ENCODE peak calls at places on chromosomes 11 and 22, in five cellular contexts. I is neuronal stem cell, N is body of pancreas, A is heart right ventricle, M is cardiac muscle cell. F is an unnamed sample.
A peak's percentile ranks its signal among the peaks of the same experiment; 100 is the strongest.

GRCh38 chr11:7030836-7031235 is 10.6 kb downstream of the NLRP14 start:
- DNase-seq in I (no peak), N (no peak), A (no peak), M (no peak), F (no peak)

GRCh38 chr11:2990617-2991476 is 1.3 kb downstream of the NAP1L4 start:
- DNase-seq in I (no peak), N (peak; percentile 31), A (no peak), M (no peak), F (no peak)

GRCh38 chr11:57901756-57902155 is 121.9 kb upstream of the OR9Q1 start:
- DNase-seq in I (no peak), N (no peak), A (no peak), M (no peak), F (no peak)

GRCh38 chr11:106399075-106399500 is 321.6 kb downstream of the AASDHPPT start:
- DNase-seq in I (no peak), N (peak; percentile 33), A (peak; percentile 9), M (peak; percentile 99), F (peak; percentile 51)

GRCh38 chr11:40885257-40885947 is 574.0 kb downstream of the LRRC4C start:
- DNase-seq in I (no peak), N (no peak), A (no peak), M (no peak), F (no peak)

GRCh38 chr22:24398409-24398808 is 29.0 kb upstream of the ADORA2A start:
- DNase-seq in I (no peak), N (no peak), A (no peak), M (no peak), F (no peak)

GRCh38 chr11:132943325-132943736 is 589.0 kb downstream of the OPCML start:
- DNase-seq in I (peak; percentile 6), N (no peak), A (no peak), M (no peak), F (no peak)

GRCh38 chr11:94876645-94877445 is 96.5 kb downstream of the CWC15 start:
- DNase-seq in I (no peak), N (peak; percentile 76), A (peak; percentile 84), M (peak; percentile 97), F (peak; percentile 93)

GRCh38 chr11:102223859-102224258 is 93.4 kb upstream of the BIRC3 start:
- DNase-seq in I (no peak), N (no peak), A (no peak), M (peak; percentile 63), F (no peak)

GRCh38 chr11:65433657-65434056 is 11.1 kb downstream of the NEAT1 start:
- DNase-seq in I (no peak), N (no peak), A (no peak), M (no peak), F (no peak)

GRCh38 chr22:21032037-21032842 is at the start of gene SLC7A4:
- DNase-seq in I (no peak), N (no peak), A (no peak), M (no peak), F (no peak)

GRCh38 chr11:126352934-126353801 is 2.3 kb upstream of the ST3GAL4 start:
- DNase-seq in I (no peak), N (no peak), A (no peak), M (peak; percentile 57), F (no peak)

GRCh38 chr11:62724171-62724570 is 3.1 kb downstream of the HNRNPUL2 start:
- DNase-seq in I (no peak), N (no peak), A (no peak), M (no peak), F (no peak)

DNA sequence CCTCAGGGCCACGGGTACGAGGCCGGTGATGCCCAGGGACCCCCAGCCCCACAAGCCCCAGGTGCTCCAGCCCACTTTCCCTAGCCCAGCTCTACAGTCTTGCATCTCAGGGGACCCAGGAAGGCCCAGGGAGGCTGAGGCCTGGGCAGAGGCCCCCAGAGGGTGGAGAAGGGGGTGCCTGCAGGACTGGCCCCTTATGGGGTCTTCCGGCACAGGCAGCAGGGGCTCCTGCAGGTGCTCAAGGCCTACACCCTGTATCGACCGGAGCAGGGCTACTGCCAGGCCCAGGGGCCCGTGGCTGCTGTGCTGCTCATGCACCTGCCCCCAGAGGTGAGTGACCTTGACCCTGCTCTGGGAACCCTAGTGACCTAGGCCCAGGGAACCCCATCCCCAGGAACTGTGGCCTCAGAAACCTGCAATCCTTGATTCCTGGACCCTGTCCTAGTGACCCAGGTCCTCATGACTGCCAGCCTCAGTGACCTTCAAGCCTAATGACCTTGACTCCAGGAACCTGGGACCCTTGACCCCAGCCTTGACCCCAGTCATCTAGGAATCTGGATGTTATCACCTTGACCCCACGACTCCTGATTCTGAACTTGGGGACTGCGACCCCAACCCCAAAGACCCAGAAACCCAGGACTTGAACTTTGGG is 1.9 kb downstream of the TBC1D10C start:
- DNase-seq in I (no peak), N (no peak), A (no peak), M (no peak), F (no peak)
- H3K4me1 ChIP-seq in I (peaks cover 28% of the 10 kb centered on the region), N (peaks cover 18% of the 10 kb centered on the region), A (peaks cover 8% of the 10 kb centered on the region), M (peaks cover 6% of the 10 kb centered on the region), F (peaks cover under 1% of the 10 kb centered on the region)

GRCh38 chr11:331332-332060 is 10.8 kb upstream of the IFITM3 start:
- DNase-seq in I (no peak), N (no peak), A (no peak), M (no peak), F (peak; percentile 49)
- H3K4me1 ChIP-seq in I (peaks cover 33% of the 10 kb centered on the region), N (peaks cover 11% of the 10 kb centered on the region), A (peaks cover 14% of the 10 kb centered on the region), M (peaks cover 31% of the 10 kb centered on the region), F (peaks cover under 1% of the 10 kb centered on the region)

GRCh38 chr22:22703715-22704114 is 59.3 kb downstream of the GGTLC2 start:
- DNase-seq in I (no peak), N (no peak), A (no peak), M (peak; percentile 69), F (no peak)

GRCh38 chr22:22702874-22703570 is 58.6 kb downstream of the GGTLC2 start:
- DNase-seq in I (no peak), N (no peak), A (no peak), M (no peak), F (no peak)

GRCh38 chr22:22700631-22701030 is 56.2 kb downstream of the GGTLC2 start:
- DNase-seq in I (no peak), N (no peak), A (no peak), M (no peak), F (no peak)

GRCh38 chr22:22704156-22704946 is 59.9 kb downstream of the GGTLC2 start:
- DNase-seq in I (no peak), N (no peak), A (no peak), M (no peak), F (no peak)

GRCh38 chr22:22702159-22702873 is 57.9 kb downstream of the GGTLC2 start:
- DNase-seq in I (no peak), N (no peak), A (no peak), M (no peak), F (no peak)
- H3K4me1 ChIP-seq in I (no peaks in the 10 kb centered on the region), N (no peaks in the 10 kb centered on the region), A (no peaks in the 10 kb centered on the region), M (no peaks in the 10 kb centered on the region), F (no peaks in the 10 kb centered on the region)

GRCh38 chr11:70541176-70541575 is 142.8 kb downstream of the CTTN start:
- DNase-seq in I (no peak), N (no peak), A (no peak), M (no peak), F (no peak)

GRCh38 chr11:70537576-70538571 is 139.5 kb downstream of the CTTN start:
- DNase-seq in I (no peak), N (no peak), A (no peak), M (no peak), F (peak; percentile 28)

GRCh38 chr11:70540196-70540595 is 141.9 kb downstream of the CTTN start:
- DNase-seq in I (no peak), N (no peak), A (no peak), M (no peak), F (no peak)

GRCh38 chr11:70539360-70540095 is 141.2 kb downstream of the CTTN start:
- DNase-seq in I (no peak), N (no peak), A (no peak), M (no peak), F (no peak)

GRCh38 chr11:70538641-70539359 is 140.5 kb downstream of the CTTN start:
- DNase-seq in I (no peak), N (no peak), A (no peak), M (no peak), F (peak; percentile 21)
- H3K4me1 ChIP-seq in I (no peaks in the 10 kb centered on the region), N (no peaks in the 10 kb centered on the region), A (no peaks in the 10 kb centered on the region), M (no peaks in the 10 kb centered on the region), F (no peaks in the 10 kb centered on the region)

DNA sequence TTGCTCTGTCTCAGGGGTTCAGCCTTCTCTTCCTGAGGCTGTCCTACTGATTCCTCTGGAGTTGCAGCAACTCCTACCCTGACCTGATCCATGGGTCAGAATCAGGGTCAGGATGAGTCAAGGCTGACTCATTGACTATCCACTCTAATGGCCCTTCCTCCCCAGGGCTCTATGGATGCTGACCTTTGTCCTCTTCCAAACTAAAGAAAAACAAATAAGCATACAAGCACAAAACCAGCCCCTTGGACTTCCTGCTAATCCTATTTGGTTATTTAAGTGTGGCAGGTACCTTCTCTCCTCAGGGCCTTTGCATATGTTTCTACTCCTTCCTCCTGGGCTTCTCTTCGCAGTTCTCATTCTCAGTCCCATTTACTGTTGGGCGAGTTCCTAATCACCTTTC is 204.5 kb upstream of the NAV2 start:
- DNase-seq in I (no peak), N (no peak), A (no peak), M (no peak), F (no peak)
- H3K4me1 ChIP-seq in I (peaks cover 15% of the 10 kb centered on the region), N (no peaks in the 10 kb centered on the region), A (peaks cover 5% of the 10 kb centered on the region), M (no peaks in the 10 kb centered on the region), F (peaks cover 11% of the 10 kb centered on the region)

GRCh38 chr22:38755155-38755910 is 465 bp downstream of the SUN2 start:
- DNase-seq in I (peak; percentile 69), N (peak; percentile 97), A (peak; percentile 89), M (peak; percentile 84), F (peak; percentile 96)

GRCh38 chr22:38757464-38757757 is 1.6 kb upstream of the SUN2 start:
- DNase-seq in I (no peak), N (no peak), A (no peak), M (no peak), F (no peak)

GRCh38 chr22:38754247-38755154 is 1.3 kb downstream of the SUN2 start:
- DNase-seq in I (no peak), N (peak; percentile 94), A (peak; percentile 57), M (peak; percentile 78), F (peak; percentile 84)

GRCh38 chr22:38756631-38757463 is 1.0 kb upstream of the SUN2 start:
- DNase-seq in I (no peak), N (no peak), A (no peak), M (no peak), F (no peak)

DNA sequence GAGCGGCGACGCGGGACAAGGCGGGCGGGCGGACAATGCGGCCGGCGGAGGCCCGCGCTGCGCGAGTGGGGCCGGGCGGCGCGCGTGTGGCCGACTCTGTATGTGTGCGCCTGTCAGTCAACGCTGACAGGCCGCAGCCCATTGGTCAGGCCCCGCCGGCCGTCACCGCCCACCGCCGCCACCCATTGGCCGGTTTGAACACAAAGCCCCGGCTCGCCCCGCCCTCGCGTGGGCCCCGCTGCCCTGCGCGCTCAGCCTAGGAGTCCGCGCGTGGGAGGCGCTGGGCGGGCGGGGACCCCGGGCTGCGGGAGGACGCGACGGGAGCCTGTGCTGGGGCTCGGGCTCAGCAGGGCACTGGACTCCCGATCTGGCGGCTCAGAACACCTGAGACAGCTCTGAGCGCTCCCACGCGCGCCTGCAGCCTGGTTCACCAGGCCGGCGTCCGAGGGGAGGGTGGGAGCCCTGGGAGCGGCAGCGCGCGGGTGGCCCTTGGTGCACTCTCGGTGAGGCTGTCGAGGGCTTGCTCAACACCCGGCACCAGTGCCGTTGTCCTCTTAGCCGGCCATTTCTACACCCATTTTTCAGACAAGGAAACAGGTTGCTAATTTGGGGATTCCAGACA is at the start of gene SUN2:
- DNase-seq in I (peak; percentile 75), N (peak; percentile 95), A (peak; percentile 92), M (peak; percentile 89), F (peak; percentile 98)
- H3K4me1 ChIP-seq in I (peaks cover 13% of the 10 kb centered on the region), N (peaks cover 48% of the 10 kb centered on the region), A (peaks cover 19% of the 10 kb centered on the region), M (peaks cover 2% of the 10 kb centered on the region), F (no peaks in the 10 kb centered on the region)